ENCODE peak calls at places on chromosomes 7 and 10, in seven cellular contexts. One of them, this sample, is unnamed. For H3K9me3, the result is how much of the 10 kb centered on the place peaks cover.

GRCh38 chr10:102657984-102658724 is 13.9 kb downstream of the TRIM8 start:
- DNase-seq in spleen: peak
- DNase-seq in left ventricle myocardium inferior: no peak
- DNase-seq in CD8-positive, alpha-beta memory T cell: no peak
- DNase-seq in heart left ventricle: peak
- DNase-seq in NT2/D1: no peak
- DNase-seq in CD4-positive, CD25-positive, alpha-beta regulatory T cell: peak
- DNase-seq in this sample: no peak

GRCh38 chr10:13717936-13718772 is 131.4 kb downstream of the PRPF18 start:
- DNase-seq in left ventricle myocardium inferior: peak
- DNase-seq in spleen: peak
- DNase-seq in heart left ventricle: peak
- DNase-seq in NT2/D1: no peak
- DNase-seq in CD8-positive, alpha-beta memory T cell: no peak
- DNase-seq in CD4-positive, CD25-positive, alpha-beta regulatory T cell: peak
- DNase-seq in this sample: peak

GRCh38 chr10:103789141-103789540 is 66.2 kb downstream of the SH3PXD2A start:
- DNase-seq in CD4-positive, CD25-positive, alpha-beta regulatory T cell: no peak
- DNase-seq in NT2/D1: no peak
- DNase-seq in heart left ventricle: peak
- DNase-seq in spleen: no peak
- DNase-seq in left ventricle myocardium inferior: peak
- DNase-seq in CD8-positive, alpha-beta memory T cell: no peak
- DNase-seq in this sample: no peak

GRCh38 chr10:113539789-113540188 is 13.1 kb upstream of the HABP2 start:
- DNase-seq in NT2/D1: no peak
- DNase-seq in CD8-positive, alpha-beta memory T cell: no peak
- DNase-seq in heart left ventricle: no peak
- DNase-seq in CD4-positive, CD25-positive, alpha-beta regulatory T cell: no peak
- DNase-seq in spleen: no peak
- DNase-seq in left ventricle myocardium inferior: no peak
- DNase-seq in this sample: no peak

GRCh38 chr7:1659696-1660095 is 10.4 kb upstream of the ELFN1 start:
- DNase-seq in NT2/D1: no peak
- DNase-seq in CD4-positive, CD25-positive, alpha-beta regulatory T cell: no peak
- DNase-seq in heart left ventricle: no peak
- DNase-seq in CD8-positive, alpha-beta memory T cell: no peak
- DNase-seq in left ventricle myocardium inferior: no peak
- DNase-seq in spleen: no peak
- DNase-seq in this sample: no peak

GRCh38 chr7:141076377-141076776 is 2.5 kb downstream of the TMEM178B start:
- DNase-seq in NT2/D1: no peak
- DNase-seq in CD4-positive, CD25-positive, alpha-beta regulatory T cell: no peak
- DNase-seq in CD8-positive, alpha-beta memory T cell: no peak
- DNase-seq in spleen: no peak
- DNase-seq in left ventricle myocardium inferior: no peak
- DNase-seq in heart left ventricle: no peak
- DNase-seq in this sample: no peak

GRCh38 chr7:116317907-116318306 is 107.6 kb downstream of the TES start:
- DNase-seq in NT2/D1: no peak
- DNase-seq in heart left ventricle: no peak
- DNase-seq in CD8-positive, alpha-beta memory T cell: no peak
- DNase-seq in CD4-positive, CD25-positive, alpha-beta regulatory T cell: no peak
- DNase-seq in left ventricle myocardium inferior: no peak
- DNase-seq in spleen: no peak
- DNase-seq in this sample: no peak

GRCh38 chr10:30556189-30556588 is 73.4 kb downstream of the LYZL2 start:
- DNase-seq in NT2/D1: no peak
- DNase-seq in spleen: no peak
- DNase-seq in left ventricle myocardium inferior: no peak
- DNase-seq in CD8-positive, alpha-beta memory T cell: no peak
- DNase-seq in heart left ventricle: no peak
- DNase-seq in CD4-positive, CD25-positive, alpha-beta regulatory T cell: no peak
- DNase-seq in this sample: no peak

GRCh38 chr10:86371116-86371515 is 4.5 kb upstream of the GRID1 start:
- DNase-seq in left ventricle myocardium inferior: no peak
- DNase-seq in CD8-positive, alpha-beta memory T cell: no peak
- DNase-seq in CD4-positive, CD25-positive, alpha-beta regulatory T cell: no peak
- DNase-seq in heart left ventricle: peak
- DNase-seq in NT2/D1: no peak
- DNase-seq in spleen: peak
- DNase-seq in this sample: no peak

GRCh38 chr7:99027241-99027640 is 116.7 kb downstream of the SMURF1 start:
- DNase-seq in CD8-positive, alpha-beta memory T cell: no peak
- DNase-seq in CD4-positive, CD25-positive, alpha-beta regulatory T cell: no peak
- DNase-seq in left ventricle myocardium inferior: no peak
- DNase-seq in heart left ventricle: no peak
- DNase-seq in spleen: no peak
- DNase-seq in NT2/D1: no peak
- DNase-seq in this sample: no peak

GRCh38 chr10:117934477-117934876 is 112.3 kb downstream of the RAB11FIP2 start:
- DNase-seq in spleen: no peak
- DNase-seq in left ventricle myocardium inferior: no peak
- DNase-seq in NT2/D1: peak
- DNase-seq in heart left ventricle: no peak
- DNase-seq in CD8-positive, alpha-beta memory T cell: no peak
- DNase-seq in CD4-positive, CD25-positive, alpha-beta regulatory T cell: no peak
- DNase-seq in this sample: no peak

GRCh38 chr7:83835424-83835823 is 186.5 kb upstream of the SEMA3E start:
- DNase-seq in CD8-positive, alpha-beta memory T cell: no peak
- DNase-seq in heart left ventricle: no peak
- DNase-seq in CD4-positive, CD25-positive, alpha-beta regulatory T cell: no peak
- DNase-seq in left ventricle myocardium inferior: no peak
- DNase-seq in spleen: no peak
- DNase-seq in NT2/D1: no peak
- DNase-seq in this sample: no peak

GRCh38 chr10:83538047-83538446 is 601.3 kb upstream of the GHITM start:
- DNase-seq in left ventricle myocardium inferior: no peak
- DNase-seq in CD4-positive, CD25-positive, alpha-beta regulatory T cell: no peak
- DNase-seq in CD8-positive, alpha-beta memory T cell: no peak
- DNase-seq in spleen: no peak
- DNase-seq in heart left ventricle: no peak
- DNase-seq in NT2/D1: no peak
- DNase-seq in this sample: no peak

GRCh38 chr7:151316896-151317295 is 24.7 kb upstream of the NUB1 start:
- DNase-seq in left ventricle myocardium inferior: no peak
- DNase-seq in heart left ventricle: no peak
- DNase-seq in spleen: no peak
- DNase-seq in CD4-positive, CD25-positive, alpha-beta regulatory T cell: no peak
- DNase-seq in NT2/D1: no peak
- DNase-seq in CD8-positive, alpha-beta memory T cell: no peak
- DNase-seq in this sample: peak

GRCh38 chr7:21426286-21426957 is 1.5 kb upstream of the SP4 start:
- DNase-seq in left ventricle myocardium inferior: no peak
- DNase-seq in CD4-positive, CD25-positive, alpha-beta regulatory T cell: no peak
- DNase-seq in NT2/D1: peak
- DNase-seq in spleen: no peak
- DNase-seq in heart left ventricle: no peak
- DNase-seq in CD8-positive, alpha-beta memory T cell: no peak
- DNase-seq in this sample: no peak

GRCh38 chr7:30321992-30322637 is 37.7 kb downstream of the ZNRF2 start:
- DNase-seq in CD4-positive, CD25-positive, alpha-beta regulatory T cell: peak
- DNase-seq in heart left ventricle: no peak
- DNase-seq in CD8-positive, alpha-beta memory T cell: no peak
- DNase-seq in NT2/D1: no peak
- DNase-seq in left ventricle myocardium inferior: no peak
- DNase-seq in spleen: no peak
- DNase-seq in this sample: no peak

GRCh38 chr7:81605493-81605892 is 164.4 kb downstream of the HGF start:
- DNase-seq in CD4-positive, CD25-positive, alpha-beta regulatory T cell: no peak
- DNase-seq in NT2/D1: no peak
- DNase-seq in spleen: no peak
- DNase-seq in left ventricle myocardium inferior: no peak
- DNase-seq in heart left ventricle: no peak
- DNase-seq in CD8-positive, alpha-beta memory T cell: no peak
- DNase-seq in this sample: no peak

GRCh38 chr7:11471255-11471654 is 360.7 kb downstream of the THSD7A start:
- DNase-seq in spleen: no peak
- DNase-seq in CD4-positive, CD25-positive, alpha-beta regulatory T cell: no peak
- DNase-seq in heart left ventricle: no peak
- DNase-seq in left ventricle myocardium inferior: no peak
- DNase-seq in NT2/D1: no peak
- DNase-seq in CD8-positive, alpha-beta memory T cell: no peak
- DNase-seq in this sample: no peak

GRCh38 chr10:103769176-103769575 is 86.2 kb downstream of the SH3PXD2A start:
- DNase-seq in CD4-positive, CD25-positive, alpha-beta regulatory T cell: no peak
- DNase-seq in left ventricle myocardium inferior: no peak
- DNase-seq in spleen: no peak
- DNase-seq in heart left ventricle: no peak
- DNase-seq in CD8-positive, alpha-beta memory T cell: no peak
- DNase-seq in NT2/D1: no peak
- DNase-seq in this sample: no peak

GRCh38 chr10:5449823-5450222 is 37.5 kb downstream of the NET1 start:
- DNase-seq in left ventricle myocardium inferior: no peak
- DNase-seq in CD8-positive, alpha-beta memory T cell: no peak
- DNase-seq in spleen: no peak
- DNase-seq in CD4-positive, CD25-positive, alpha-beta regulatory T cell: no peak
- DNase-seq in NT2/D1: no peak
- DNase-seq in heart left ventricle: no peak
- DNase-seq in this sample: no peak

GRCh38 chr7:114979388-114979787 is 57.5 kb downstream of the MDFIC start:
- DNase-seq in heart left ventricle: no peak
- DNase-seq in NT2/D1: no peak
- DNase-seq in CD8-positive, alpha-beta memory T cell: no peak
- DNase-seq in left ventricle myocardium inferior: peak
- DNase-seq in CD4-positive, CD25-positive, alpha-beta regulatory T cell: no peak
- DNase-seq in spleen: no peak
- DNase-seq in this sample: no peak

GRCh38 chr10:33303988-33304387 is 30.5 kb downstream of the NRP1 start:
- DNase-seq in CD8-positive, alpha-beta memory T cell: no peak
- DNase-seq in heart left ventricle: no peak
- DNase-seq in CD4-positive, CD25-positive, alpha-beta regulatory T cell: no peak
- DNase-seq in left ventricle myocardium inferior: no peak
- DNase-seq in spleen: no peak
- DNase-seq in NT2/D1: no peak
- DNase-seq in this sample: no peak

GRCh38 chr10:68192113-68192512 is 39.8 kb downstream of the ATOH7 start:
- DNase-seq in left ventricle myocardium inferior: no peak
- DNase-seq in spleen: no peak
- DNase-seq in NT2/D1: no peak
- DNase-seq in CD4-positive, CD25-positive, alpha-beta regulatory T cell: no peak
- DNase-seq in CD8-positive, alpha-beta memory T cell: no peak
- DNase-seq in heart left ventricle: no peak
- DNase-seq in this sample: no peak

GRCh38 chr7:3943265-3943664 is 642.2 kb downstream of the SDK1 start:
- DNase-seq in CD4-positive, CD25-positive, alpha-beta regulatory T cell: no peak
- DNase-seq in NT2/D1: no peak
- DNase-seq in CD8-positive, alpha-beta memory T cell: no peak
- DNase-seq in spleen: no peak
- DNase-seq in left ventricle myocardium inferior: no peak
- DNase-seq in heart left ventricle: no peak
- DNase-seq in this sample: no peak

DNA sequence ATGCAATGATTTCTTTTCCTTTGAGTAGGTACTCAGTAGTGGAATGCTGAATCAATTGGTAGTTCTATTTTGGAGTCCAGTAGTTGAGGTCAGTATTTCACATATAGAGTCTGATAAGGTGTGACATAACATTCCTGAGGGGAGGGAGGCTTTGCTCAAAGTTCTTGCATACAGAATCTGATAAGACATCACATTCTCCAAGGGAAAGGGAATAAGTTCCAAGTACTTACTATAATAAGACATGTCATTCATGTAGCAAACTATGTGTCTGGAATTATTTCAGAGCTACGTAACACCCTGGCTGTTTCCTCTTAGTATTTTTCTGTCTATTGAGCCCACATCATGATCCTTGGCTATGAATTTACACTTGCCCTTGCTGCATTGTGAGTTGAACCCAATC is 74.3 kb upstream of the POM121L12 start:
- DNase-seq in left ventricle myocardium inferior: no peak
- DNase-seq in CD8-positive, alpha-beta memory T cell: no peak
- DNase-seq in CD4-positive, CD25-positive, alpha-beta regulatory T cell: no peak
- DNase-seq in spleen: no peak
- DNase-seq in NT2/D1: no peak
- DNase-seq in heart left ventricle: no peak
- DNase-seq in this sample: no peak
- H3K9me3 ChIP-seq in left ventricle myocardium inferior: under half
- H3K9me3 ChIP-seq in CD8-positive, alpha-beta memory T cell: under half
- H3K9me3 ChIP-seq in CD4-positive, CD25-positive, alpha-beta regulatory T cell: under half
- H3K9me3 ChIP-seq in spleen: under half
- H3K9me3 ChIP-seq in NT2/D1: under half
- H3K9me3 ChIP-seq in heart left ventricle: under half
- H3K9me3 ChIP-seq in this sample: under half

DNA sequence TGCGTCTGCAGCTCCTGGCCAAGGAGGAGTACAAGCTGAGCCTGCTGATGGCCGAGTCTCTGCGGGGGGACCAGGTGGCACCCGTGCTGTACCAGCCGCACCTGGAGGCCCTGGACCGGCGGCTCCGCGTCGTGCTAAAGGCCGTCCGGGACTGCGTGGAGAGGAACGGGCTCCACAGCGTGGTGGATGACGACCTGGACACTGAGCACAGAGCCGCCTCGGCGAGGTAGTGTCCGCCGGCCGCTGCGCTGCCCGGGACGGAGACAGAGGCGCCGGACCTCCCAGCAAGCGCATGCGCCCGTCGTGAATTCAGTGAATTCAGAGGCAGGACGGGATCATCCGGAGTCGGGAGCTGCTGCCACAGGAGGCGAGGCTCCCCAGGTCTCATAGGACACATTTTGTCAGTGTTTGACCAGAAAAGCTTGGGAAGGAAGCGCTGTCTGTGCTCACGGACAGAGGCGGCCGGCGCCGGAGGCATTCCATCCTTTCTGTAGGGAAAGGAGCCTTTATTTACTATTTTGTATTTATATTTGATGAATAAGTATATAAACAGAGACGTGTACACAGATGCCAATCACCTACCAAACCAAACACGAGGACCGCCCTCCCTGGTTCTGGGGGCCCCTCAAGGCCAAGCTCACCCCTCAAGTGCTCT is 30.1 kb upstream of the FOXL3 start:
- DNase-seq in CD4-positive, CD25-positive, alpha-beta regulatory T cell: no peak
- DNase-seq in CD8-positive, alpha-beta memory T cell: no peak
- DNase-seq in spleen: peak
- DNase-seq in heart left ventricle: peak
- DNase-seq in left ventricle myocardium inferior: peak
- DNase-seq in NT2/D1: no peak
- DNase-seq in this sample: no peak
- H3K9me3 ChIP-seq in CD4-positive, CD25-positive, alpha-beta regulatory T cell: under half
- H3K9me3 ChIP-seq in CD8-positive, alpha-beta memory T cell: under half
- H3K9me3 ChIP-seq in spleen: under half
- H3K9me3 ChIP-seq in heart left ventricle: under half
- H3K9me3 ChIP-seq in left ventricle myocardium inferior: under half
- H3K9me3 ChIP-seq in NT2/D1: half or more
- H3K9me3 ChIP-seq in this sample: under half

GRCh38 chr10:96768136-96768535 is 47.8 kb upstream of the PIK3AP1 start:
- DNase-seq in NT2/D1: no peak
- DNase-seq in CD8-positive, alpha-beta memory T cell: no peak
- DNase-seq in spleen: no peak
- DNase-seq in CD4-positive, CD25-positive, alpha-beta regulatory T cell: no peak
- DNase-seq in heart left ventricle: no peak
- DNase-seq in left ventricle myocardium inferior: no peak
- DNase-seq in this sample: no peak
- H3K9me3 ChIP-seq in NT2/D1: under half
- H3K9me3 ChIP-seq in CD8-positive, alpha-beta memory T cell: under half
- H3K9me3 ChIP-seq in spleen: under half
- H3K9me3 ChIP-seq in CD4-positive, CD25-positive, alpha-beta regulatory T cell: under half
- H3K9me3 ChIP-seq in heart left ventricle: under half
- H3K9me3 ChIP-seq in left ventricle myocardium inferior: under half
- H3K9me3 ChIP-seq in this sample: under half

GRCh38 chr7:9600974-9601373 is 1167.6 kb downstream of the NXPH1 start:
- DNase-seq in CD4-positive, CD25-positive, alpha-beta regulatory T cell: no peak
- DNase-seq in spleen: no peak
- DNase-seq in CD8-positive, alpha-beta memory T cell: no peak
- DNase-seq in heart left ventricle: no peak
- DNase-seq in left ventricle myocardium inferior: no peak
- DNase-seq in NT2/D1: peak
- DNase-seq in this sample: no peak

GRCh38 chr7:9598411-9598810 is 1165.0 kb downstream of the NXPH1 start:
- DNase-seq in heart left ventricle: no peak
- DNase-seq in NT2/D1: no peak
- DNase-seq in spleen: no peak
- DNase-seq in left ventricle myocardium inferior: no peak
- DNase-seq in CD8-positive, alpha-beta memory T cell: no peak
- DNase-seq in CD4-positive, CD25-positive, alpha-beta regulatory T cell: no peak
- DNase-seq in this sample: no peak
- H3K9me3 ChIP-seq in heart left ventricle: under half
- H3K9me3 ChIP-seq in NT2/D1: under half
- H3K9me3 ChIP-seq in spleen: under half
- H3K9me3 ChIP-seq in left ventricle myocardium inferior: under half
- H3K9me3 ChIP-seq in CD8-positive, alpha-beta memory T cell: under half
- H3K9me3 ChIP-seq in CD4-positive, CD25-positive, alpha-beta regulatory T cell: under half
- H3K9me3 ChIP-seq in this sample: under half

This sample was measured in CD8-positive, alpha-beta T cell.